ENCODE peak calls at places on chromosome 9, in four cellular contexts. J, V, S and Y are unnamed samples.

GRCh38 chr9:87579761-87580626 is 82.3 kb downstream of the DAPK1 start:
- DNase-seq in S (no peak), V (no peak), J (no peak), Y (no peak)

GRCh38 chr9:89623925-89624420 is 19.2 kb downstream of the GADD45G start:
- DNase-seq in S (no peak), J (no peak), V (no peak), Y (no peak)

GRCh38 chr9:123867971-123868370 is 62.0 kb downstream of the DENND1A start:
- DNase-seq in J (no peak), V (no peak), S (no peak), Y (no peak)

GRCh38 chr9:70113403-70114022 is 69.9 kb downstream of the MAMDC2 start:
- DNase-seq in J (peak; percentile 40), V (no peak), S (no peak), Y (peak; percentile 38)

GRCh38 chr9:114157516-114158176 is 2.3 kb downstream of the COL27A1 start:
- DNase-seq in S (no peak), J (no peak), V (no peak), Y (no peak)

GRCh38 chr9:126327016-126327749 is 554 bp downstream of the MVB12B start:
- DNase-seq in V (peak; percentile 71), S (no peak), J (no peak), Y (no peak)

GRCh38 chr9:16787724-16788123 is 82.7 kb downstream of the BNC2 start:
- DNase-seq in V (no peak), S (no peak), J (no peak), Y (no peak)

GRCh38 chr9:33184947-33185346 is 17.8 kb upstream of the B4GALT1 start:
- DNase-seq in S (no peak), V (no peak), J (no peak), Y (no peak)

GRCh38 chr9:35481347-35481975 is 8.4 kb upstream of the RUSC2 start:
- DNase-seq in S (no peak), V (no peak), J (peak; percentile 51), Y (no peak)

GRCh38 chr9:123927625-123928308 is 2.2 kb downstream of the DENND1A start:
- DNase-seq in S (no peak), V (no peak), J (no peak), Y (no peak)

GRCh38 chr9:115633099-115633498 is 515.1 kb upstream of the TNC start:
- DNase-seq in S (no peak), J (no peak), V (no peak), Y (no peak)

GRCh38 chr9:6711403-6711802 is 46.4 kb upstream of the KDM4C start:
- DNase-seq in S (no peak), J (peak; percentile 12), V (no peak), Y (no peak)

GRCh38 chr9:126157826-126158431 is 168.7 kb upstream of the MVB12B start:
- DNase-seq in J (no peak), S (no peak), V (no peak), Y (no peak)

GRCh38 chr9:99146574-99146973 is 41.7 kb downstream of the TGFBR1 start:
- DNase-seq in S (no peak), V (no peak), J (no peak), Y (no peak)

GRCh38 chr9:87812375-87813118 is 70.1 kb upstream of the SPATA31E1 start:
- DNase-seq in S (no peak), V (peak; percentile 39), J (peak; percentile 7), Y (no peak)

GRCh38 chr9:99931155-99931840 is 24.8 kb downstream of the STX17 start:
- DNase-seq in J (no peak), S (no peak), V (no peak), Y (no peak)

GRCh38 chr9:2059131-2059929 is 44.2 kb downstream of the SMARCA2 start:
- DNase-seq in J (no peak), V (no peak), S (no peak), Y (no peak)

GRCh38 chr9:111969061-111969460 is 72.4 kb downstream of the UGCG start:
- DNase-seq in J (no peak), S (no peak), V (no peak), Y (no peak)

GRCh38 chr9:130117816-130118632 is 54.2 kb upstream of the NCS1 start:
- DNase-seq in J (no peak), V (no peak), S (no peak), Y (no peak)

GRCh38 chr9:37119907-37120839 is at the start of gene ZCCHC7:
- DNase-seq in S (peak; percentile 97), J (peak; percentile 82), V (peak; percentile 77), Y (peak; percentile 97)

GRCh38 chr9:135144581-135145108 is 57.2 kb downstream of the OLFM1 start:
- DNase-seq in J (no peak), S (no peak), V (no peak), Y (no peak)

GRCh38 chr9:112091805-112092204 is 83.3 kb downstream of the SUSD1 start:
- DNase-seq in S (no peak), V (no peak), J (no peak), Y (peak; percentile 65)

GRCh38 chr9:13648676-13649075 is 369.2 kb upstream of the MPDZ start:
- DNase-seq in V (no peak), S (no peak), J (no peak), Y (no peak)

GRCh38 chr9:112532427-112532826 is 45.8 kb downstream of the KIAA1958 start:
- DNase-seq in V (no peak), J (no peak), S (no peak), Y (peak; percentile 86)

GRCh38 chr9:17776735-17777134 is 197.9 kb downstream of the SH3GL2 start:
- DNase-seq in V (no peak), S (no peak), J (no peak), Y (no peak)

GRCh38 chr9:112059145-112059979 is 115.7 kb downstream of the SUSD1 start:
- DNase-seq in S (no peak), V (no peak), J (peak; percentile 38), Y (peak; percentile 63)

GRCh38 chr9:114109106-114109505 is 10.0 kb upstream of the KIF12 start:
- DNase-seq in S (no peak), V (no peak), J (no peak), Y (no peak)

GRCh38 chr9:95793924-95794828 is 81.3 kb upstream of the ERCC6L2 start:
- DNase-seq in S (no peak), V (no peak), J (peak; percentile 83), Y (no peak)

GRCh38 chr9:115653231-115653630 is 500.4 kb upstream of the PAPPA start:
- DNase-seq in V (no peak), S (no peak), J (no peak), Y (no peak)

GRCh38 chr9:6184749-6185645 is 30.6 kb upstream of the IL33 start:
- DNase-seq in J (no peak), V (no peak), S (no peak), Y (no peak)

GRCh38 chr9:115229496-115229895 is 111.5 kb upstream of the TNC start:
- DNase-seq in V (no peak), S (no peak), J (no peak), Y (no peak)

GRCh38 chr9:129109504-129109903 is 1.1 kb downstream of the CRAT start:
- DNase-seq in V (peak; percentile 71), S (no peak), J (no peak), Y (no peak)